ENCODE peak calls at places on chromosomes 11 and 22, in four cellular contexts. R, V, J and Q are unnamed samples.

GRCh38 chr11:6413791-6414231 is 5.1 kb downstream of the APBB1 start:
- DNase-seq in V (no peak), R (no peak), J (no peak), Q (peak; percentile 56)

GRCh38 chr11:60765355-60765754 is 8.7 kb downstream of the MS4A15 start:
- DNase-seq in R (no peak), J (no peak), V (no peak), Q (no peak)

GRCh38 chr11:44313701-44314489 is 4.0 kb upstream of the ALX4 start:
- DNase-seq in R (no peak), J (no peak), V (no peak), Q (no peak)

GRCh38 chr22:32760815-32761214 is 40.7 kb upstream of the TIMP3 start:
- DNase-seq in R (peak; percentile 43), J (no peak), V (no peak), Q (no peak)

GRCh38 chr11:6612008-6612815 is at the start of gene TAF10:
- DNase-seq in R (peak; percentile 99), V (peak; percentile 93), J (peak; percentile 93), Q (peak; percentile 96)

GRCh38 chr11:36619502-36619901 is 21.5 kb upstream of the RAG2 start:
- DNase-seq in J (no peak), V (no peak), R (no peak), Q (no peak)

GRCh38 chr11:87722756-87723599 is 452.3 kb downstream of the RAB38 start:
- DNase-seq in V (peak; percentile 21), R (no peak), J (no peak), Q (no peak)

GRCh38 chr11:73270089-73270854 is 1.9 kb upstream of the P2RY6 start:
- DNase-seq in R (no peak), V (no peak), J (no peak), Q (no peak)

GRCh38 chr11:128420277-128420676 is 167.1 kb downstream of the ETS1 start:
- DNase-seq in J (no peak), V (no peak), R (no peak), Q (no peak)

GRCh38 chr11:119964136-119965025 is 173.5 kb downstream of the TRIM29 start:
- DNase-seq in J (no peak), R (no peak), V (no peak), Q (no peak)

GRCh38 chr11:69572233-69572860 is 68.6 kb upstream of the CCND1 start:
- DNase-seq in R (no peak), V (no peak), J (no peak), Q (no peak)

GRCh38 chr11:61587951-61588695 is 7.2 kb upstream of the SYT7 start:
- DNase-seq in J (peak; percentile 34), V (peak; percentile 71), R (peak; percentile 72), Q (no peak)

DNA sequence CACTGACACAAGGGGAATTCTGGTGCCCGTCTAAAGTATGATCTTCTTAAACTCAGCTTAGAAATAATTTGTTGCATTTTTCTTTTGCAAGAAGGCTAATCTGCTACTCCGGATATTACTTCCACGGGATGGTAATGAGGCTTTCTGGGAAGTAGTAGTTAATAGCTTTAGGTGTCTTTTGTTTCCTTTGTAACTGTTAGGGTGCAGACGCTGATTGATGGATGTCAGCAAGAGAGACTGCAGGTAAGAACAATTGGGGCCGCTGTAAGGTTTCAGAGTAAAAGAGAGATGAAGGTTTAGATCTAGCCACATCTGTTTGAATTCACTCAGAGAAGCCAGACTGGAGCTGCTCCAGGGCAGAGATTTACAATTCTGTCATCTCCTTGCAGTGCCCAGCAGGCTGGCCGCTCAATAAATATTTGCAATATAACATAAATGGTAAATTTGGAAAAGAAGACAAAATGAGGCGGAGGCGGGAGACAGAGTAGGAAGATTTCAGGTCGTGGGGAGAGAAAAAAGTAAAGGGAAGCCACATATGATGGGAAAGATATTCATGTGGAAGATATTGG is 320.4 kb downstream of the AASDHPPT start:
- DNase-seq in R (no peak), V (no peak), J (no peak), Q (no peak)
- H3K27ac ChIP-seq in R (no peak overlapping the region), V (peak overlapping the region; percentile 93), J (no peak overlapping the region), Q (no peak overlapping the region)

GRCh38 chr22:50723991-50724390 is 14.0 kb upstream of the ACR start:
- DNase-seq in J (no peak), R (no peak), V (no peak), Q (no peak)
- H3K27ac ChIP-seq in J (no peak overlapping the region), R (peak overlapping the region; percentile 23), V (no peak overlapping the region), Q (no peak overlapping the region)

GRCh38 chr11:111513240-111513605 is 1.0 kb upstream of the BTG4 start:
- DNase-seq in V (peak; percentile 37), R (no peak), J (no peak), Q (no peak)
- H3K27ac ChIP-seq in V (no peak overlapping the region), R (no peak overlapping the region), J (no peak overlapping the region), Q (peak overlapping the region; percentile 28)

GRCh38 chr11:117600976-117601708 is 195.9 kb downstream of the DSCAML1 start:
- DNase-seq in R (no peak), V (no peak), J (no peak), Q (no peak)
- H3K27ac ChIP-seq in R (no peak overlapping the region), V (no peak overlapping the region), J (no peak overlapping the region), Q (peak overlapping the region; percentile 87)

GRCh38 chr11:101860694-101861371 is 54.0 kb upstream of the CEP126 start:
- DNase-seq in R (no peak), J (no peak), V (peak; percentile 71), Q (no peak)

GRCh38 chr11:101866619-101867491 is 48.0 kb upstream of the CEP126 start:
- DNase-seq in J (no peak), V (peak; percentile 58), R (no peak), Q (no peak)

GRCh38 chr11:101863361-101863760 is 51.4 kb upstream of the CEP126 start:
- DNase-seq in V (peak; percentile 41), R (no peak), J (no peak), Q (no peak)

GRCh38 chr11:101862410-101863233 is 52.2 kb upstream of the CEP126 start:
- DNase-seq in V (peak; percentile 62), J (no peak), R (no peak), Q (no peak)

DNA sequence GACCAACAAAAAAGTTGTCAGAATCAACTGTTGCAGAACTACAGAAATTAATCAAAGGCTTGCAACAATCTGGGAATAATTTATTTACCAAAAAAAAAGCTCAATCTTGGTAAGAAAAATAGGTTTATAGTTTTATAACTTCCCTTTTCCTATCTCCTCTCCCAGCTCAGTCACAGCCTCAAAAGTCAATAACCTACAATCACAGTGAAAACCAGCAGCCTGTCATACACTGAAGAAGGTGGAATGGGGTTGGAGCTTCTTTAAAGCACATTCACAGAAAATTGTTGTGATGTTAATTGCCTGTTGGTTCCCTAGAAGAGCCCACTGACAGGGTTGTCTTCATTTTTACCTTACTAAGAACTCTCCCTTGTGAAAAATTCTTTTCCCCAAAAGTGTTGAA is 50.7 kb upstream of the CEP126 start:
- DNase-seq in R (no peak), V (no peak), J (no peak), Q (no peak)
- H3K27ac ChIP-seq in R (no peak overlapping the region), V (no peak overlapping the region), J (no peak overlapping the region), Q (no peak overlapping the region)

DNA sequence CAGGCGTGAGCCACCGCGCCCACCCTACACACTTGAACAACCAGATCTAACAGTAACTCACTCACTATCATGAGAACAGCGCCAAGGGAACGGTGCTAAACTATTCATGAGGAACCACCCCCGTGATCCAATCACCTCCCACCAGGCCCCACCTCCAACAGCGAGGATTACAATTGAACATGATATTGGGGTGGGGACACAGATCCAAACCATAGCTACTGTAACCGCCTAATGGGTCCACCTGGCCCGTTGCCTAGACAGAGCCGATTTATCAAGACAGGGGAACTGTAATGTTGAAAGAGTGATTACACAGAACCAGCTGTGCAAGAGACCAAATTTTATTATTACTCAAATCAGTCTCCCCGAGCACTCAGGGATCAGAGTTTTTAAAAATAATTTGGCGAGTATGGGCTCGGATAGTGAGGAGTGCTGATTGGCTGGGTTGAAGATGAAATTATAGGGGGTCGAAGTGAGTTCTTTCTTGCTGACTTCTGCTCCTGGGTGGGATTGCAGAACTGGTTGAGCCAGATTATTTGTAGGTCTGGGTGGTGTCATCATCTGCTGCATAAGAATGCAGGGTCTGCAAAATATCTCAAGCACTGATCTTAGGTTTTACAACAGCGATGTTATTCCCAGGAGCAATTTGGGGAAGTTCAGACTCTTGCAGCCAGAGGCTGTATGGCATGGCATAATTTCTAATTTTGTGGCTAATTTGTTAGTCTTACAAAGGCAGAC is 17.9 kb upstream of the ZC3H12C start:
- DNase-seq in V (no peak), J (no peak), R (no peak), Q (no peak)
- H3K27ac ChIP-seq in V (no peak overlapping the region), J (no peak overlapping the region), R (no peak overlapping the region), Q (no peak overlapping the region)

DNA sequence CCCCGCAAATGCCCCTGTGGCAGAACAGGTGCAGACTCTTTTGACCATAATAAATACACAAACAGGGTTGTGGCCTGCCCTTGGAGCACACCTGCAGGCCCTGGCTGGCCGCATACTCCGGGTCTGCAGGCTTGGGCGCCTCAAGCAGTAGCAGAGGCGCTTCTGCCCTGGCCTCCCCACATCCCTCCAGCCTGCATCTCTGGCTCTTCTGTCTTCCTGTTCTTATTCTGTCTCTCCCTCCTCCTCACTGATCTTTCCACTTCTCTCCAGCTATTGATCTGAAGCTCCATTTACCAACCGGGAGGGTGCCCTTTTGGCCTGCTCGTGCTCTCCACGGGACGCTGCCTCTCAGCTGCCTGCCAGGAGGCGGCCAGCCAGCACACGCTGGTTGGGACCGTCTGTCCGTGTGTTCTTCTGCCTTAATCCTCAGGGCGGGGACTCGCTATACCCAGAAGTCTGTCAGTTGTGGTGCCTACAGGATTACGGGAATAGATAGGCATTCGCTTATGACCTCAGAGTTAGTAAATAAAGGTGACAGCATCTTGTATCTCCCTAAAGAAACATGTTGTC is 5.2 kb downstream of the UPB1 start:
- DNase-seq in R (no peak), V (peak; percentile 18), J (no peak), Q (no peak)
- H3K27ac ChIP-seq in R (no peak overlapping the region), V (no peak overlapping the region), J (no peak overlapping the region), Q (no peak overlapping the region)

DNA sequence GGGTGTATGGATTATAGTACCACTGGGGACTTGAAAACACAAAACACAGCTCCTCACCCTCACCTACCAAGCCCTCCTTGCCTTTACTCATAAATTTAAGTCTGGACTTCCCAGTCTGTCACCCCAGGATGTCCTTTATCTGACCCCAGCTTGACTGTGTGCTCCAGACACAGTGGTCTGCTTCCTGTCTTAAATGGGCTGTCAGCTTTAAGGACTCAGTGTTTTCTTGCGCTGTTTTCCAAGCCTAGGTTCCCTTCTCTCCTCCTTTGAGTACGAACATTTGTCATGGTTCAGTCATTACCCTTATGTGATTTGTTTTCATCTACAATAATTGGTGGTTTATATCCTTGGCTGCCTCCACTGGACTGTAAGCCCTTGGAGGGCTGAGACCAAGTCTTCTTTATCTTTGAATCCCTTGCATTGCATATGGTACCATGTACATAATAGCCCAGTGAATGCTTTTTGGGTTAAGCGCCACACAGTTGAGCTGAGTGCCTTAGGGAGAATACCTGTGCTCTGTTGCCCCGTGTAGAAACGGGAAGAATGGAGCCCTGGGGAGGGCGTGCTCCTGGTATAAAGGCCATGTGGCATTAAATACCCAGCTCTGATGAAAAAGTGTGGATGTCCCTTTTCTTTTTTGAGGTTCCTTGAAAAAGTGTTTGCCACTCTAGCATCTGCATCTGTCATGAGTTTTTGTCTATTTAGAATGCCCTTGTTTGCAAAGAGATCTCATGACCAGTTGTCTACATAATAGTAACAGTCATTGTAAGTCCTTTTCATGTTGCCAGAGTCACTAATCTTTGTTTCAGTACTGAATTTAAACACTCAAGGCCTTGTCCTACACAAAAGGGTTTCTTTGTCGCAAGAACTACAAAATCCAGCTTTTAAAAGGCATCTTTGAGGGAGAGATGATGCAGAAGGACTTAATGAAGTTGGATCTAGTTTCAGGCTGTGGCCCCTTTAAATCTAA is 14.0 kb downstream of the PANX1 start:
- DNase-seq in V (no peak), R (no peak), J (no peak), Q (no peak)
- H3K27ac ChIP-seq in V (no peak overlapping the region), R (no peak overlapping the region), J (no peak overlapping the region), Q (peak overlapping the region; percentile 84)

GRCh38 chr11:111829185-111829968 is 42.0 kb downstream of the ALG9 start:
- DNase-seq in V (no peak), R (no peak), J (no peak), Q (no peak)
- H3K27ac ChIP-seq in V (no peak overlapping the region), R (no peak overlapping the region), J (no peak overlapping the region), Q (peak overlapping the region; percentile 71)